ENCODE peak calls at places on chromosome 6, in eight cellular contexts. Z is ovary; B is left lung; X is A673; C is GM23338; A is CD4-positive, CD25-positive, alpha-beta regulatory T cell; Y is heart right ventricle; V is hepatocyte. O is an unnamed sample.

GRCh38 chr6:159939591-159940016 is 29.3 kb upstream of the IGF2R start:
- DNase-seq in Z (no peak), B (no peak), X (no peak), C (no peak), A (no peak), Y (peak; percentile 71), V (no peak), O (no peak)

GRCh38 chr6:129795261-129795660 is 65.9 kb downstream of the TMEM244 start:
- DNase-seq in Z (no peak), B (no peak), X (no peak), C (no peak), A (no peak), Y (no peak), V (no peak), O (peak; percentile 77)

GRCh38 chr6:33936911-33937310 is 133.1 kb upstream of the MLN start:
- DNase-seq in Z (no peak), B (no peak), X (peak; percentile 90), C (no peak), A (no peak), Y (no peak), V (no peak), O (no peak)

GRCh38 chr6:108383967-108384366 is 89.1 kb downstream of the AFG1L start:
- DNase-seq in Z (no peak), B (no peak), X (no peak), C (no peak), A (no peak), Y (no peak), V (no peak), O (no peak)

GRCh38 chr6:153059311-153059710 is 56.8 kb upstream of the MTRF1L start:
- DNase-seq in Z (no peak), B (no peak), X (no peak), C (no peak), A (no peak), Y (no peak), V (no peak), O (no peak)

GRCh38 chr6:88548891-88549505 is 382.9 kb upstream of the CNR1 start:
- DNase-seq in Z (no peak), B (no peak), X (no peak), C (no peak), A (no peak), Y (no peak), V (no peak), O (no peak)

GRCh38 chr6:90536516-90536915 is 50.4 kb downstream of the MAP3K7 start:
- DNase-seq in Z (no peak), B (no peak), X (no peak), C (no peak), A (no peak), Y (peak; percentile 6), V (no peak), O (no peak)

GRCh38 chr6:75081920-75082319 is 123.9 kb downstream of the COL12A1 start:
- DNase-seq in Z (no peak), B (no peak), X (peak; percentile 17), C (no peak), A (no peak), Y (no peak), V (no peak), O (no peak)

GRCh38 chr6:4102687-4103244 is 23.8 kb upstream of the FAM217A start:
- DNase-seq in Z (no peak), B (no peak), X (no peak), C (no peak), A (no peak), Y (no peak), V (no peak), O (no peak)

DNA sequence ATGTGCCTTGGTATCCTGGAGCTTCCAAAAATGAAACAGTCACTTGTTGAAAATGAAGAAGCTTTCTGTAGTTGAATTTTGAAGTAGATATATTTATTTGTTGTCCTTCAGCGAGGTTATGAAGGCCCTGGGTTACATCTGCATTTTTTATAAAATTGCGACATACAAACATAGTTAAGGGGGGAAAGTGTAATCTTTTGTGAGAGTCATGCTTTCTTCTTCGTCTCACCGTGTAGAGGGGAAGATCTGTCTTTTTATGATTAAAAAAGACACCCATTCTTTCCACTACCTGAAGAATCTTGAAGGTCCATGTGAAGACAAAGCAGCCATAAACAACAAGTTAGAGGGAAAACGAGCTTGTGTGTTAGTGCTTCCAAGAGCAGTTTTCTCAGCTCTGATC is 37.0 kb downstream of the RREB1 start:
- DNase-seq in Z (no peak), B (no peak), X (no peak), C (no peak), A (no peak), Y (no peak), V (no peak), O (no peak)
- H3K27ac ChIP-seq in Z (no peak overlapping the region), B (peak overlapping the region; percentile 85), X (peak overlapping the region; percentile 9), C (peak overlapping the region; percentile 84), A (no peak overlapping the region), Y (no peak overlapping the region), V (peak overlapping the region; percentile 99), O (peak overlapping the region; percentile 56)

GRCh38 chr6:168285456-168285855 is 34.1 kb downstream of the DACT2 start:
- DNase-seq in Z (no peak), B (no peak), X (no peak), C (no peak), A (no peak), Y (no peak), V (no peak), O (no peak)
- H3K4me1 ChIP-seq in Z (no peaks in the 10 kb centered on the region), B (no peaks in the 10 kb centered on the region), X (no peaks in the 10 kb centered on the region), C (no peaks in the 10 kb centered on the region), A (no peaks in the 10 kb centered on the region), Y (no peaks in the 10 kb centered on the region), V (no peaks in the 10 kb centered on the region), O (no peaks in the 10 kb centered on the region)

DNA sequence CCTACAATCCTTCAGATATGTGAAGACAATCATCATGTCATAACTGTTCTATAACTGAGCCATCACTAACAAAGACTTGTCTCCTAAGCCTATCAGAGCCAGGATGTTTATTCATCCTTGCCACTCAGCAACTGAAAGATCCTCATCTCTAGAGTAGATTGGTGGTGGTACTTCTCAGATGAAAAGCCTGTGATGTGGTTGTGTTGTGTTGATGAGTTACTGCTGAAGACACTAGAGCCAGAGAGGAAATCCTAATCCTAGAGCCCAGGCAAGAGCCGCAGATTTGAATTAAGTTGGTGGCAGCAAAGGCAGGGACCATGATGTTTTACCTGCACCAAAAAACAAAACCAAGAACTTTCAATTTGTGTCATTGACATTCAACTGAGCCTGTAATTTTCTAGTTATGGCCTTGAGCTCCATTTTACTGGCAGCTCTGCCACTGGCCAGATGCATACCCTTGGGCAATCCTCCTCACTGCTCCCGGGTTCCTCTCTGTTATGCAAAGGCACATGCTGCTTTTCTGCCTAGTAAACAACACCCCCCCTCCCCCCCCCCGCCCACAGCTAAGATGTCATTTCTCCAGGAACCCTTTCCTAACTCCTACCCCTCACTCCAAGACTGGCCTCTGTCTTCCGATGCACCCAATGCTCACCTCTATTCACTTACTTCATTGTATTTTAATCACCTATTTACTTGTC is 50.2 kb upstream of the REV3L start:
- DNase-seq in Z (no peak), B (no peak), X (no peak), C (no peak), A (peak; percentile 9), Y (no peak), V (no peak), O (no peak)
- H3K27ac ChIP-seq in Z (no peak overlapping the region), B (no peak overlapping the region), X (no peak overlapping the region), C (no peak overlapping the region), A (no peak overlapping the region), Y (no peak overlapping the region), V (no peak overlapping the region), O (no peak overlapping the region)

GRCh38 chr6:15266423-15266996 is 20.6 kb downstream of the JARID2 start:
- DNase-seq in Z (no peak), B (no peak), X (peak; percentile 89), C (peak; percentile 64), A (no peak), Y (peak; percentile 45), V (no peak), O (no peak)
- H3K4me1 ChIP-seq in Z (peaks cover 36% of the 10 kb centered on the region), B (peaks cover 72% of the 10 kb centered on the region), X (peaks cover 69% of the 10 kb centered on the region), C (peaks cover 97% of the 10 kb centered on the region), A (peaks cover 31% of the 10 kb centered on the region), Y (peaks cover 66% of the 10 kb centered on the region), V (peaks cover 56% of the 10 kb centered on the region), O (no peaks in the 10 kb centered on the region)

GRCh38 chr6:138830273-138830672 is 34.4 kb downstream of the ECT2L start:
- DNase-seq in Z (no peak), B (no peak), X (no peak), C (no peak), A (no peak), Y (no peak), V (no peak), O (no peak)
- H3K27ac ChIP-seq in Z (no peak overlapping the region), B (no peak overlapping the region), X (no peak overlapping the region), C (no peak overlapping the region), A (no peak overlapping the region), Y (no peak overlapping the region), V (no peak overlapping the region), O (no peak overlapping the region)

DNA sequence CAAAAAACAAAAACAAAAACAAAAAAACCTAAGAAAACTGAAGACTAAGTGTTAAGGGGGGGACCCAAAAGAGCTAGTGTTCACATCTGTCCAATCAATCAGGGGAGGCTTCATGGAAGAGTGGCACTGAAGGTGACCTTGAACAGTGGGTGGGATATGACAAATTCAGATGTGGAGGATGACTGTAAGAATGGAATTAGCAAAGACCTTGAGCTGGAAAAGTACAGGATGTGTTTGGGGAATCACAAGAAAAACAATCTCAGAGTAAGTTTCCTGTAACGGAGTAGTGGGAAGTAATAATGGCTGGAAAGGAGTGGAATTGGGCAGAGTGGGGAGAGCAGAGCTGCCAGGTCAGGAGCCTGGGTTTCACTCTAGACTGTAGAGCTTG is 2.9 kb upstream of the IER3 start:
- DNase-seq in Z (no peak), B (no peak), X (no peak), C (no peak), A (no peak), Y (no peak), V (no peak), O (no peak)
- H3K4me1 ChIP-seq in Z (peaks cover 10% of the 10 kb centered on the region), B (peaks cover 69% of the 10 kb centered on the region), X (peaks cover 20% of the 10 kb centered on the region), C (peaks cover 15% of the 10 kb centered on the region), A (peaks cover 21% of the 10 kb centered on the region), Y (peaks cover 35% of the 10 kb centered on the region), V (peaks cover 40% of the 10 kb centered on the region), O (peaks cover 20% of the 10 kb centered on the region)

GRCh38 chr6:1678201-1678600 is 68.5 kb downstream of the FOXC1 start:
- DNase-seq in Z (no peak), B (no peak), X (no peak), C (peak; percentile 35), A (no peak), Y (peak; percentile 14), V (no peak), O (no peak)
- H3K27ac ChIP-seq in Z (no peak overlapping the region), B (no peak overlapping the region), X (no peak overlapping the region), C (no peak overlapping the region), A (no peak overlapping the region), Y (peak overlapping the region; percentile 54), V (no peak overlapping the region), O (no peak overlapping the region)

DNA sequence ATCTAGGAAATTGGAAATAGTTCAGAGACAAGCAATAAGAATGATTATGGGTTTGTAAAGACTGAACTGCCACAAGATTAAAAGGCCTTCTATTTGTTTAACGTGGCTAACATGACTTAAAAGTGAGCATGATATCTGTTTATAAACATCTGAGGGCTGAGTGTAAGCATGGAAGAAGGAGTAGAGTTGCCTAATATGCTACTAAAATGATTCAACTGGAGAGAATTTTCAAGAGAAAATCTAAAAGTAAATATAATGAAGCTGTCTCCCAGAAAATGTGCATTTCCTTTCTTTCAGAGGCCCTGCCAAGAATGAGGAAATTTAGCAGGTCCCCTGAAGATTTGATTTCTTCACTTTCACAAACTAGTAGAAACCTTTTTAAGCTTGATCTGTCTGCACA is 4.3 kb upstream of the EYA4 start:
- DNase-seq in Z (no peak), B (no peak), X (no peak), C (no peak), A (no peak), Y (no peak), V (no peak), O (no peak)
- H3K4me1 ChIP-seq in Z (peaks cover 6% of the 10 kb centered on the region), B (peaks cover 6% of the 10 kb centered on the region), X (no peaks in the 10 kb centered on the region), C (no peaks in the 10 kb centered on the region), A (no peaks in the 10 kb centered on the region), Y (no peaks in the 10 kb centered on the region), V (no peaks in the 10 kb centered on the region), O (no peaks in the 10 kb centered on the region)